ENCODE peak calls at places on chromosomes 16 and 17, in four cellular contexts. E, M, C and V are unnamed samples.

GRCh38 chr16:67241008-67241900 is 6.0 kb downstream of the FHOD1 start:
- DNase-seq in E (peak), M (no peak), C (no peak), V (no peak)

GRCh38 chr16:4572715-4573114 is 16.6 kb downstream of the C16orf96 start:
- DNase-seq in E (no peak), M (no peak), C (peak), V (no peak)

GRCh38 chr16:76931186-76931585 is 259.8 kb upstream of the MON1B start:
- DNase-seq in E (peak), M (no peak), C (no peak), V (no peak)

GRCh38 chr17:45234641-45235040 is 13.0 kb downstream of the FMNL1 start:
- DNase-seq in E (no peak), M (peak), C (peak), V (no peak)

GRCh38 chr17:7794063-7794663 is 39.9 kb upstream of the KDM6B start:
- DNase-seq in E (no peak), M (no peak), C (no peak), V (no peak)

GRCh38 chr16:25868966-25869365 is 177.2 kb downstream of the HS3ST4 start:
- DNase-seq in E (no peak), M (peak), C (no peak), V (no peak)

GRCh38 chr17:62716834-62717588 is 89.5 kb downstream of the MRC2 start:
- DNase-seq in E (no peak), M (no peak), C (no peak), V (no peak)

GRCh38 chr17:40482722-40483121 is 18.7 kb downstream of the TNS4 start:
- DNase-seq in E (no peak), M (no peak), C (no peak), V (no peak)

GRCh38 chr17:59890720-59891119 is 2.0 kb downstream of the TUBD1 start:
- DNase-seq in E (peak), M (no peak), C (no peak), V (no peak)

GRCh38 chr16:75433732-75434413 is 570 bp upstream of the CFDP1 start:
- DNase-seq in E (peak), M (peak), C (peak), V (peak)

GRCh38 chr17:68381076-68381900 is 76.0 kb downstream of the WIPI1 start:
- DNase-seq in E (peak), M (no peak), C (no peak), V (no peak)

GRCh38 chr17:30831257-30831656 is 509 bp upstream of the ATAD5 start:
- DNase-seq in E (peak), M (no peak), C (peak), V (no peak)

GRCh38 chr16:46859719-46860152 is 24.4 kb upstream of the GPT2 start:
- DNase-seq in E (peak), M (no peak), C (no peak), V (no peak)

GRCh38 chr17:63699638-63700527 is at the start of gene LIMD2:
- DNase-seq in E (no peak), M (peak), C (peak), V (peak)

GRCh38 chr16:70740919-70741778 is 55.3 kb upstream of the MTSS2 start:
- DNase-seq in E (peak), M (no peak), C (no peak), V (no peak)

GRCh38 chr17:17056167-17056562 is 13.9 kb downstream of the MPRIP start:
- DNase-seq in E (no peak), M (peak), C (no peak), V (no peak)

GRCh38 chr17:77634710-77635109 is 323.8 kb upstream of the TNRC6C start:
- DNase-seq in E (no peak), M (no peak), C (peak), V (no peak)

GRCh38 chr16:85300451-85300968 is 188.2 kb upstream of the CIBAR2 start:
- DNase-seq in E (no peak), M (no peak), C (no peak), V (no peak)

GRCh38 chr17:30922235-30922993 is 669 bp downstream of the ADAP2 start:
- DNase-seq in E (no peak), M (peak), C (peak), V (peak)

GRCh38 chr17:62628845-62629555 is 1.5 kb downstream of the MRC2 start:
- DNase-seq in E (peak), M (peak), C (peak), V (no peak)

GRCh38 chr17:59327891-59328290 is 3.6 kb upstream of the YPEL2 start:
- DNase-seq in E (no peak), M (no peak), C (no peak), V (no peak)

GRCh38 chr17:3968017-3968416 is 3.8 kb upstream of the ATP2A3 start:
- DNase-seq in E (no peak), M (no peak), C (no peak), V (no peak)

GRCh38 chr16:2912330-2913199 is 834 bp downstream of the FLYWCH1 start:
- DNase-seq in E (peak), M (peak), C (no peak), V (peak)

GRCh38 chr17:67441052-67441738 is 64.1 kb downstream of the PITPNC1 start:
- DNase-seq in E (peak), M (no peak), C (peak), V (peak)

GRCh38 chr17:29210879-29211278 is 30.7 kb upstream of the MYO18A start:
- DNase-seq in E (peak), M (no peak), C (no peak), V (no peak)

GRCh38 chr17:50214986-50215730 is 13.7 kb upstream of the COL1A1 start:
- DNase-seq in E (no peak), M (no peak), C (no peak), V (no peak)

GRCh38 chr16:27450836-27451341 is 48.9 kb downstream of the IL21R start:
- DNase-seq in E (no peak), M (no peak), C (no peak), V (no peak)

GRCh38 chr16:53967172-53967571 is 263.2 kb downstream of the FTO start:
- DNase-seq in E (no peak), M (no peak), C (no peak), V (no peak)
- TF ChIP-seq CTCF in E (no peak), M (no peak), C (no peak), V (no peak)

GRCh38 chr17:20092973-20093626 is 83.9 kb downstream of the SPECC1 start:
- DNase-seq in E (no peak), M (no peak), C (no peak), V (no peak)
- TF ChIP-seq CTCF in E (no peak), M (no peak), C (no peak), V (no peak)

GRCh38 chr16:69328854-69329316 is 1.5 kb downstream of the PDF start:
- DNase-seq in E (peak), M (no peak), C (no peak), V (no peak)

GRCh38 chr16:69326172-69326873 is 4.1 kb downstream of the PDF start:
- DNase-seq in E (no peak), M (no peak), C (no peak), V (no peak)

GRCh38 chr16:69329369-69330285 is 761 bp downstream of the PDF start:
- DNase-seq in E (no peak), M (peak), C (peak), V (peak)

GRCh38 chr16:69327585-69328310 is 2.6 kb downstream of the PDF start:
- DNase-seq in E (no peak), M (no peak), C (no peak), V (no peak)

GRCh38 chr16:69330286-69331109 is at the start of gene PDF:
- DNase-seq in E (peak), M (peak), C (peak), V (peak)
- TF ChIP-seq CTCF in E (no peak), M (no peak), C (no peak), V (peak)

DNA sequence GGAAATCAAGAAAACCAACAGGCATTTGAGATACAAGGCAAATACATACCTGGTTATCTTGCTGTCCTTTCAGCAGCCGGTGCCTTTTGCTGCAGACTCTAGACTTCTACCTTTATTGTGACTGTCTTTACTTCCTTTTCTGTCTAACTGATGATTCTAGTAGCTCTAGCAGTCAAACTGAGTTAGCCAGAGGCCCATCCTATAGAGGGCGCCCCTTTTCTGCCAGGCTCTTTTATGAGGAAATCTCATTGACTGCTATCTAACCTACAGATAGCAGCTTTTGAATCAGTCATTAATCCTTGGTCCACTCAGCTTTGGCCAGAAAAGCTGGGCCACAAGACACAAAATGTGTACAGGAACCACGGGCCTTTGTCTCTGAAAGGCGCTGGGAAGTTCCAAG is 87.5 kb upstream of the WSB1 start:
- DNase-seq in E (no peak), M (no peak), C (no peak), V (no peak)
- TF ChIP-seq CTCF in E (no peak), M (no peak), C (peak), V (no peak)

GRCh38 chr16:55294129-55294528 is 29.9 kb upstream of the IRX6 start:
- DNase-seq in E (no peak), M (no peak), C (no peak), V (no peak)
- TF ChIP-seq CTCF in E (no peak), M (no peak), C (no peak), V (no peak)